ENCODE peak calls at places on chromosomes 2 and 18, in five cellular contexts. H is kidney glomerular epithelial cell; G is psoas muscle; U is activated naive CD4-positive, alpha-beta T cell treated with anti-CD3 and anti-CD28 coated beads for 36 hours; B is AG09309. Y is an unnamed sample.
A peak's percentile ranks its signal among the peaks of the same experiment; 100 is the strongest.

GRCh38 chr18:12036201-12036751 is 55.0 kb downstream of the IMPA2 start:
- DNase-seq in H (no peak), G (no peak), U (no peak), B (no peak), Y (no peak)

GRCh38 chr18:61845212-61845611 is 47.6 kb downstream of the RNF152 start:
- DNase-seq in H (no peak), G (no peak), U (no peak), B (no peak), Y (no peak)

GRCh38 chr2:23388292-23388691 is 3.3 kb downstream of the KLHL29 start:
- DNase-seq in H (no peak), G (no peak), U (no peak), B (no peak), Y (no peak)

GRCh38 chr2:158755738-158756137 is 39.4 kb upstream of the DAPL1 start:
- DNase-seq in H (no peak), G (no peak), U (peak; percentile 16), B (no peak), Y (no peak)

GRCh38 chr2:216486708-216487107 is 11.9 kb upstream of the RPL37A start:
- DNase-seq in H (no peak), G (no peak), U (no peak), B (no peak), Y (no peak)

GRCh38 chr18:59419386-59419785 is 60.3 kb upstream of the LMAN1 start:
- DNase-seq in H (no peak), G (no peak), U (no peak), B (peak; percentile 46), Y (peak; percentile 40)

GRCh38 chr2:125526093-125526492 is 1129.9 kb upstream of the GYPC start:
- DNase-seq in H (no peak), G (no peak), U (no peak), B (no peak), Y (no peak)

GRCh38 chr2:12649602-12650400 is 66.9 kb upstream of the TRIB2 start:
- DNase-seq in H (no peak), G (no peak), U (no peak), B (no peak), Y (no peak)

GRCh38 chr2:96470636-96471035 is 34.5 kb downstream of the NEURL3 start:
- DNase-seq in H (no peak), G (peak; percentile 42), U (peak; percentile 64), B (no peak), Y (no peak)

GRCh38 chr2:107687087-107687486 is 139.6 kb upstream of the RGPD4 start:
- DNase-seq in H (no peak), G (no peak), U (no peak), B (no peak), Y (no peak)

GRCh38 chr2:64214281-64215115 is 70.3 kb upstream of the PELI1 start:
- DNase-seq in H (no peak), G (no peak), U (peak; percentile 62), B (no peak), Y (no peak)

GRCh38 chr2:39487398-39488250 is 50.5 kb upstream of the MAP4K3 start:
- DNase-seq in H (no peak), G (no peak), U (no peak), B (no peak), Y (no peak)

GRCh38 chr2:175180701-175181103 is 808 bp downstream of the ATP5MC3 start:
- DNase-seq in H (peak; percentile 25), G (peak; percentile 42), U (peak; percentile 73), B (no peak), Y (no peak)

GRCh38 chr2:184113691-184114403 is 484.5 kb upstream of the ZNF804A start:
- DNase-seq in H (no peak), G (no peak), U (no peak), B (no peak), Y (no peak)

GRCh38 chr2:207252416-207252815 is 86.7 kb upstream of the KLF7 start:
- DNase-seq in H (no peak), G (no peak), U (no peak), B (no peak), Y (no peak)

GRCh38 chr2:191319181-191319580 is 74.0 kb downstream of the MYO1B start:
- DNase-seq in H (no peak), G (no peak), U (no peak), B (no peak), Y (no peak)

GRCh38 chr2:224870341-224870740 is 154.2 kb upstream of the CCDC195 start:
- DNase-seq in H (no peak), G (no peak), U (no peak), B (no peak), Y (no peak)

GRCh38 chr2:203195331-203195730 is 43.5 kb upstream of the CYP20A1 start:
- DNase-seq in H (no peak), G (no peak), U (no peak), B (no peak), Y (no peak)

GRCh38 chr2:131535526-131535925 is 7.8 kb downstream of the CCDC74A start:
- DNase-seq in H (no peak), G (no peak), U (no peak), B (no peak), Y (no peak)

GRCh38 chr2:241612156-241613017 is 24.6 kb downstream of the THAP4 start:
- DNase-seq in H (no peak), G (no peak), U (no peak), B (no peak), Y (no peak)

GRCh38 chr2:99691931-99692330 is 202.1 kb upstream of the REV1 start:
- DNase-seq in H (no peak), G (peak; percentile 57), U (no peak), B (no peak), Y (no peak)

GRCh38 chr18:44895176-44895798 is 214.6 kb downstream of the SETBP1 start:
- DNase-seq in H (peak; percentile 51), G (peak; percentile 35), U (peak; percentile 71), B (peak; percentile 25), Y (peak; percentile 43)

GRCh38 chr2:199366406-199366805 is 91.3 kb downstream of the SATB2 start:
- DNase-seq in H (peak; percentile 71), G (no peak), U (no peak), B (no peak), Y (no peak)

GRCh38 chr2:99860720-99861375 is 281.5 kb downstream of the AFF3 start:
- DNase-seq in H (no peak), G (no peak), U (no peak), B (no peak), Y (no peak)

GRCh38 chr2:63898839-63899238 is 57.1 kb downstream of the UGP2 start:
- DNase-seq in H (no peak), G (no peak), U (no peak), B (no peak), Y (no peak)

GRCh38 chr2:49616800-49617199 is 462.5 kb upstream of the FSHR start:
- DNase-seq in H (peak; percentile 7), G (no peak), U (no peak), B (no peak), Y (peak; percentile 2)

GRCh38 chr2:95374916-95375471 is 27.5 kb upstream of the FAHD2A start:
- DNase-seq in H (no peak), G (no peak), U (no peak), B (no peak), Y (no peak)

GRCh38 chr2:37776487-37776886 is 105.0 kb upstream of the CDC42EP3 start:
- DNase-seq in H (peak; percentile 67), G (no peak), U (no peak), B (no peak), Y (peak; percentile 30)

GRCh38 chr2:148209598-148209997 is 188.7 kb downstream of the MBD5 start:
- DNase-seq in H (no peak), G (no peak), U (peak; percentile 38), B (no peak), Y (no peak)

GRCh38 chr2:238743243-238744068 is 104.4 kb upstream of the TWIST2 start:
- DNase-seq in H (no peak), G (no peak), U (no peak), B (no peak), Y (no peak)

GRCh38 chr2:26355038-26355995 is 8.7 kb upstream of the ADGRF3 start:
- DNase-seq in H (peak; percentile 79), G (no peak), U (no peak), B (peak; percentile 85), Y (peak; percentile 89)

GRCh38 chr2:54599326-54599710 is 124.1 kb upstream of the EML6 start:
- DNase-seq in H (no peak), G (no peak), U (no peak), B (no peak), Y (no peak)

GRCh38 chr2:196917802-196918201 is 8.7 kb downstream of the PGAP1 start:
- DNase-seq in H (no peak), G (no peak), U (no peak), B (no peak), Y (no peak)

GRCh38 chr2:204282525-204282924 is 262.8 kb upstream of the PARD3B start:
- DNase-seq in H (peak; percentile 80), G (no peak), U (no peak), B (no peak), Y (no peak)

GRCh38 chr18:76679259-76679658 is 143.1 kb upstream of the ZNF236 start:
- DNase-seq in H (no peak), G (no peak), U (no peak), B (no peak), Y (no peak)

GRCh38 chr2:180604077-180604476 is 376.3 kb upstream of the UBE2E3 start:
- DNase-seq in H (no peak), G (no peak), U (peak; percentile 8), B (no peak), Y (no peak)

GRCh38 chr18:75483662-75484061 is 56.2 kb upstream of the SMIM21 start:
- DNase-seq in H (no peak), G (no peak), U (no peak), B (no peak), Y (no peak)

GRCh38 chr18:3716116-3716660 is 266.2 kb downstream of the TGIF1 start:
- DNase-seq in H (no peak), G (no peak), U (no peak), B (no peak), Y (no peak)

GRCh38 chr2:239002960-239003932 is 155.4 kb downstream of the TWIST2 start:
- DNase-seq in H (no peak), G (peak; percentile 32), U (no peak), B (peak; percentile 67), Y (peak; percentile 81)